ENCODE peak calls at places on chromosomes 5 and 9, in eight cellular contexts. P, I, M, J, U, D, A and B are unnamed samples.

GRCh38 chr5:67541869-67542268 is 345.3 kb upstream of the CD180 start:
- DNase-seq in A (no peak), P (no peak), D (no peak), U (no peak), J (no peak), M (no peak), I (no peak), B (no peak)

GRCh38 chr9:16289639-16290038 is 580.8 kb downstream of the BNC2 start:
- DNase-seq in I (no peak), A (no peak), P (no peak), M (no peak), D (no peak), U (no peak), J (no peak), B (no peak)

GRCh38 chr5:160269017-160269416 is 39.7 kb downstream of the FABP6 start:
- DNase-seq in P (peak; percentile 54), J (no peak), D (peak; percentile 91), U (peak; percentile 93), M (no peak), I (peak; percentile 97), A (peak; percentile 74), B (peak; percentile 88)

GRCh38 chr5:161190778-161191177 is 338.8 kb upstream of the ATP10B start:
- DNase-seq in A (no peak), P (no peak), I (no peak), M (no peak), J (no peak), D (no peak), U (no peak), B (no peak)

GRCh38 chr9:131733601-131734061 is 6.2 kb downstream of the RAPGEF1 start:
- DNase-seq in U (no peak), I (peak; percentile 40), D (peak; percentile 96), J (no peak), P (no peak), M (peak; percentile 88), A (no peak), B (no peak)

GRCh38 chr5:10009802-10010201 is 239.9 kb downstream of the ATPSCKMT start:
- DNase-seq in P (no peak), J (no peak), A (no peak), I (no peak), U (no peak), D (peak; percentile 14), M (no peak), B (no peak)

GRCh38 chr9:33133186-33133585 is 34.0 kb downstream of the B4GALT1 start:
- DNase-seq in M (no peak), J (no peak), D (no peak), A (no peak), P (no peak), I (peak; percentile 10), U (no peak), B (peak; percentile 52)

GRCh38 chr9:94504358-94504757 is 50.5 kb upstream of the PCAT7 start:
- DNase-seq in U (no peak), M (no peak), A (no peak), D (no peak), I (no peak), J (no peak), P (no peak), B (no peak)

GRCh38 chr5:127053049-127053448 is 20.3 kb downstream of the C5orf63 start:
- DNase-seq in I (no peak), M (no peak), P (no peak), A (no peak), J (no peak), D (no peak), U (no peak), B (no peak)

GRCh38 chr5:69418559-69418958 is 3.6 kb downstream of the MARVELD2 start:
- DNase-seq in M (no peak), J (no peak), D (no peak), I (no peak), A (no peak), U (no peak), P (no peak), B (no peak)

GRCh38 chr5:69415584-69415958 is 655 bp downstream of the MARVELD2 start:
- DNase-seq in P (no peak), M (no peak), U (no peak), A (no peak), D (no peak), J (peak; percentile 5), I (peak; percentile 36), B (no peak)

GRCh38 chr5:69416699-69417098 is 1.8 kb downstream of the MARVELD2 start:
- DNase-seq in M (no peak), P (no peak), A (no peak), U (no peak), D (no peak), I (no peak), J (no peak), B (no peak)

GRCh38 chr5:69414885-69415583 is at the start of gene MARVELD2:
- DNase-seq in D (peak; percentile 6), A (peak; percentile 24), M (peak; percentile 77), U (peak; percentile 79), I (peak; percentile 95), J (peak; percentile 81), P (peak; percentile 34), B (peak; percentile 85)

DNA sequence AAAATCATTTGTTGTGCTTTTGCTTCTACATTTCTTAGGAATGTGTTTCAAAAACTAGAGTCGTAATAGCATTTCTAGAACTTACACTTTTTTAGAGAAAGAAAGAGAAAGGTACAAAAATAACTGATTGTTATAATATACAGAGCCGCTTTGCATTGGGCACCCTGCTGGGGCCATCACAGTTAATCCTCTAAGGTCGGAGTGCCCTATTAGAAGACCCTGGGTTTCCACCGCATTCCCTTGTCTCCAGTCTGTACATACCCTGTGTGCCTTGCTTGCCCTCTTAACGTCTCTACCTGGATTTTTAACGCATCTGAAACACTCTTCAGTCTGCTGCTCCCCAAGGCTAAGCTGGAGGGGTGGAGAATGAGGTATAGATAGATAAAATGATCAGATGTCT is 1.3 kb downstream of the MARVELD2 start:
- DNase-seq in U (no peak), J (no peak), M (no peak), P (no peak), A (no peak), D (no peak), I (no peak), B (no peak)
- H3K4me3 ChIP-seq in U (no peak overlapping the region), J (peak overlapping the region; percentile 79), M (no peak overlapping the region), P (peak overlapping the region; percentile 71), A (no peak overlapping the region), D (no peak overlapping the region), I (peak overlapping the region; percentile 80), B (peak overlapping the region; percentile 62)

DNA sequence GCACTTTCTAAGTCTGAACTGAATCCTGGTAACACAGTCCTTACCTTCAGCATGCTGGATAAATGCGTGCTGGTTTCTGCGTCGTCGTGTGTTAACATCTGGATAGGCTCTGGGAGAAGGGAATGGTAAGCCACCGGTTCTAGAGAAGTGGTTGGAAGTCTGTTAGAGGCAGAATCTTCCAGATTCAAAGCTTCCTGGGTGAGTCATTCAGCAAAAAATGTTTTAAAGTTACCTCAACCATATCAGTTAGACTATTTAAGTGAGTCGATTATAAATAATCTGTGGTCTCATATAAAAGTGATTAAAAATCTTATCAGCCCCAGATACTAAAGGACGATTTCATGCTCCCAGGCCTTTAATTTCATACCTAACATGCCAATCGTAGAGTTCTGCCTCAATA is 256.5 kb upstream of the NFIL3 start:
- DNase-seq in J (no peak), I (no peak), D (peak; percentile 62), A (no peak), P (no peak), U (no peak), M (no peak), B (no peak)
- TF ChIP-seq POLR2A in J (no peak), I (no peak), D (no peak), A (no peak), P (no peak), U (no peak), M (no peak), B (no peak)

DNA sequence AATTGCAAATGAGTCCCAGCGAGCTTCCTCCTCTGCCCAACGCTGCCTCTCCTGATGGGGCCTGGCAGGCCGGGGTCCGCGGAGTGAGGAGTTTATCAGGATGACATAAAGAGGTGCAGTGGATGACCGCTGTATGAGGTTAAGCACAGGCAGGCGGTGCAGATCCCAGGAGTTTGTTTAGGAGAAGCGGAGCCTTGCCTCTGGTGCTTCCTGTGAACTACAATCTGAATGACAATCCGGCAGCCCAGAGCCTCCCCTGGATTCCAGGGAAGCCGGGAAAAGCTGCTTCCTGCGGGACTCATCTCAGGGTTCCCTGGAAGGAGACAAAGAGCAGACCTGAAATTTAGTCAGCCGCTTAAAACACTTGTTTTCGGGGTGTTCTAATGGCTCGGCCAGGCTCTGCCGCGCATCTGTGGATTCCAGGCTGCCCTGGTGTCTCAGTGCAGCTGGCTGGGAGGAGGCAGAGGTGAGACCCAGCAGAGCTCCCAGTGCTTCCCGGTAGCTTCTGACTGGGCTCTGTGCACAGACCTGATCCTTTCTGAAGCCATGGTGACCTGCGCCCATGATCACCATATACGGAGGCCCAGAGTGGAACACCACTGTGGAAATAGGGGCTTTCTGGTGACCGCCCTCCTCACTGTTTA is 69.9 kb upstream of the IRX4 start:
- DNase-seq in J (no peak), U (no peak), P (no peak), D (no peak), I (no peak), M (no peak), A (no peak), B (no peak)
- H3K4me3 ChIP-seq in J (no peak overlapping the region), U (no peak overlapping the region), P (no peak overlapping the region), D (no peak overlapping the region), I (no peak overlapping the region), M (no peak overlapping the region), A (no peak overlapping the region), B (no peak overlapping the region)

GRCh38 chr9:97601228-97601898 is 31.8 kb downstream of the TSTD2 start:
- DNase-seq in U (no peak), M (no peak), I (no peak), P (no peak), D (no peak), J (no peak), A (no peak), B (no peak)

GRCh38 chr9:97596906-97597305 is 36.3 kb downstream of the TSTD2 start:
- DNase-seq in P (no peak), I (no peak), D (no peak), U (no peak), M (no peak), A (no peak), J (no peak), B (no peak)

GRCh38 chr9:97599447-97599846 is 33.7 kb downstream of the TSTD2 start:
- DNase-seq in M (no peak), D (no peak), J (no peak), P (no peak), U (no peak), I (no peak), A (no peak), B (no peak)

GRCh38 chr9:97600531-97601227 is 32.5 kb downstream of the TSTD2 start:
- DNase-seq in U (no peak), D (no peak), J (no peak), P (no peak), I (no peak), A (no peak), M (no peak), B (no peak)

DNA sequence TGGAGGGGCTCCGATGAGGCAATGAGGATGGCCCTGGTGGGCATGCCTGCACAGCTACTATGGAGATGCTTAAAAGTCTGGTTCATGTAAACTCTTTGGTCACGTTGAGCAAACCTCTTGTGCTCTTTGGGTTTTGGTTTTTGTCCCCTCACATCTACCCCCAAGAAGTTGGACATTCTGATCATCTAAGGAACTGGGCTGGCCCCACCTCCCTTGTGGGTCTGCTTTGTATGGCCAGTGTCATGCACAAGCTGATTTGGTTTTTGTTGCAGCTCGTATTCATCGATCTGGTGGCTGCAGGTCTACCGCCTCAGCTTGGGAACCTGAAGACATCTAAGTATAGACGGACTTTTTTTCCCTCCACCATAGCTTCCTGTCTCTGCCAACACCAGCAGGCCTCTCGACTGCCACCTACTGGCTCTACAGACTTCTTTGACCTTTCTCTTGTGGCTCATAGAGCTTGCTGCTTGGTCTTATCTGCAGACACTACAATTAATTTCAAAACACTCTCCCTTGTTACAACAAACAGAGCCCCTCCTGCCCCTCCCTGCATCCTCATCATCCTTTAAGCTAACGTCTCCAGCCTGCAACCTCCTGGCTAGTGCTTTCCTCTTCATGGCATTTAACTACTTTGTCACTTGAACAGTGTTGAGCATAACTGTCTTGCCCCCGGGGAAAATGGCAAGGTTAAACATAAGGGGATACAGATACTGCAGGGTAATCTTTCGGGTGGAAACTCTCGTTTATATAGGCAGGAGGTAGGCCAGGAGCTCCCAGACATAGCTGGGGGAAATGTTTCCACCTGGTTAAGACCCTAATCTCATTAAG is 34.5 kb downstream of the TSTD2 start:
- DNase-seq in J (peak; percentile 69), P (peak; percentile 70), U (no peak), A (peak; percentile 78), D (peak; percentile 82), M (peak; percentile 81), I (peak; percentile 76), B (no peak)
- TF ChIP-seq POLR2A in J (no peak), P (no peak), U (no peak), A (no peak), D (no peak), M (no peak), I (no peak), B (no peak)